ENCODE peak calls at places on chromosomes 13 and 19, in eight cellular contexts. Z, R, D, W, U, X, V and P are unnamed samples.

GRCh38 chr13:39317284-39317683 is 279.0 kb downstream of the NHLRC3 start:
- DNase-seq in V (no peak), R (peak), X (no peak), D (no peak), U (peak), W (peak), Z (no peak), P (no peak)

GRCh38 chr19:39708594-39708993 is 4.3 kb downstream of the LGALS14 start:
- DNase-seq in Z (no peak), X (peak), D (no peak), U (no peak), W (no peak), R (no peak), V (no peak), P (no peak)

GRCh38 chr19:44649578-44650145 is 6.0 kb downstream of the PVR start:
- DNase-seq in R (no peak), X (no peak), W (no peak), D (no peak), Z (no peak), V (no peak), U (no peak), P (no peak)

GRCh38 chr19:42942187-42942789 is 5.3 kb upstream of the PSG7 start:
- DNase-seq in R (peak), U (peak), D (no peak), W (peak), Z (no peak), X (peak), V (no peak), P (no peak)

GRCh38 chr13:95354156-95354555 is 52.9 kb upstream of the ABCC4 start:
- DNase-seq in U (no peak), V (no peak), R (no peak), Z (no peak), X (no peak), D (no peak), W (no peak), P (no peak)

GRCh38 chr13:43245374-43245964 is 222.1 kb downstream of the DNAJC15 start:
- DNase-seq in U (peak), R (peak), W (peak), V (no peak), X (no peak), D (no peak), Z (no peak), P (no peak)

GRCh38 chr13:103277099-103277498 is 210.9 kb upstream of the SLC10A2 start:
- DNase-seq in D (no peak), X (peak), V (no peak), U (no peak), R (no peak), Z (no peak), W (no peak), P (no peak)

GRCh38 chr13:86585826-86586225 is 786.6 kb upstream of the SLITRK6 start:
- DNase-seq in W (peak), R (peak), V (no peak), U (peak), D (no peak), X (no peak), Z (no peak), P (no peak)

GRCh38 chr13:40192516-40193257 is 473.8 kb downstream of the FOXO1 start:
- DNase-seq in D (no peak), R (no peak), Z (no peak), W (no peak), U (no peak), X (no peak), V (no peak), P (no peak)

DNA sequence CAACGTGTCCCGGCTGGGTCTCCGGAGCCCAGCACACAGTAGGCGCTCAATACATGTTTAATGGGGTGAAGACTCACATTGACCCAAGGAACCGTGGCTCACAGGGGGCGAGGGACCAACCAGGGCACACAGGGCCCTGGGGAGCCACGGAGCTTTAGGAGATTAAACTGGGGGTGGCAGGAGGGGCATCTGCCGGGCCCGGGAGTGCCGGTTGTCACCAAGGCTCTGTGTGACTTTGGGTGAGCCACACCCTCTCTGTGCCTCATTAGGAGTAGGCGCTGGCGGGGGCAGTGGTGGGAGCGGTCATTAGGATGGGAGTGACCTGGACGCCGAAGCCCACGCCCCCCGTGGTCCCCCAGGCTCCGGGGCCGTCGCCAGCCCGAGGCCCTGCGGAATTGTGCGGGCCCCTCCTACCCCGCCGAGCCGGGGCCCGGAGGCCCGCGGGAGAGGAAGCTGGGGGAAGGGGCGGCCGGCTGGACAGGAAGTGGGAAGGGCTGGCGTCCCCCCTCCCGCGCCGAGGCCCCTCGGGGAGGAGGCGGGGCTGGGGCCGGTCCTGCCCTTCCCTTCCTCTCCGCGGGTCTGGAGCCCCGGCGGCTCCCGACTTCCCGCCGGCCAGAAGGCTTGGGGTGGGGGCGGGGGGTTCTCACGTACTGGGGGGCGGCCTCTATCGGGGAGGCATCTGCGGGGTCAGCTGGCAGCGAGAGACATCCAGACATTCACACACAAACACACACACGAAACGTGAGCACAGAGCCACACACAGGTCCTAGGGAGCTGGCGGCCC is 1.8 kb upstream of the SSBP4 start:
- DNase-seq in W (peak), X (peak), V (no peak), R (peak), Z (no peak), D (no peak), U (peak), P (no peak)
- H3K4me3 ChIP-seq in W (peak), X (peak), V (peak), R (peak), Z (peak), D (peak), U (peak), P (peak)

DNA sequence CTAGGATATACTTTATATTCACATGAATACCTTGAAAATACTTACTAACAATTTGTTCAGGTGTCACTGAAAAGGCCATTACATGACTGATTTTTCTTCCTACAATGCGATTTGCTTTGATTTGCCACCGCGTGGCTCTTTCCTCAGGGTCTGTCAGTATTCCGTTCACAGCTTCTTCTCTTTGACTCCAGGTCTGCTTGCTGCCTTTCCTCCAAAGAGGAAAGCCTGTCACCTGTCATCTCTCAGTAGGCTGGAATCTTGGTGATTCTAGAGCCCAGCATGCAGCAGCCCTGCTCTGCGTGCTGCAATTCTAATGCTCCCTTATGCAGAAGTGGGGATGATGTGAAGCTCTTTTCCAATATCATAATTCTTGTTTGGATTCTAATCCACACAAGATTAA is 33.6 kb upstream of the SIAH3 start:
- DNase-seq in U (no peak), D (no peak), R (no peak), W (no peak), V (no peak), X (no peak), Z (no peak), P (no peak)
- H3K4me3 ChIP-seq in U (no peak), D (no peak), R (no peak), W (no peak), V (no peak), X (no peak), Z (no peak), P (no peak)

DNA sequence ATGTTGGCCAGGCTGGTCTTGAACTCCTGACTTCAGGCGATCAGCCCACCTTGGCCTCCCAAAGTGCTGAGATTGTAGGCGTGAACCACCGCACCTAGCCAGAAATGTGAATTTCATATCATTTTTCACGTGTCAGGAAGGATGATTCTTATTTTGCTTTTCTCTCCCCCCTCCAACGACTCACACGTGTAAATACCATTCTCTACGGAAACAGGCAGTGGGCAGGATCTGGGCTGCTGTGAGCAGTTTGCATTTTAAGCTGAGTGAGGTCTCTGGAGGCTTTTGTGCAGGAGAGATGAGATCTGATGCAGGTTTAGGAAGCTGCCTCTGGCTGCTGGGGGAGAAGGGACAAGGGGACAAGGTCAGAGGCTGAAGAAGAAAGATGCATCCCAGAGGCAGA is 11.9 kb downstream of the ANKRD24 start:
- DNase-seq in U (no peak), W (no peak), V (no peak), X (no peak), R (no peak), Z (no peak), D (no peak), P (no peak)
- H3K4me3 ChIP-seq in U (no peak), W (no peak), V (no peak), X (no peak), R (no peak), Z (no peak), D (no peak), P (no peak)

GRCh38 chr19:7268737-7269098 is 25.5 kb downstream of the INSR start:
- DNase-seq in R (no peak), U (no peak), X (no peak), Z (no peak), V (no peak), W (no peak), D (no peak), P (no peak)

GRCh38 chr19:7267792-7268736 is 26.1 kb downstream of the INSR start:
- DNase-seq in U (no peak), D (no peak), V (no peak), W (no peak), X (no peak), R (no peak), Z (no peak), P (no peak)

DNA sequence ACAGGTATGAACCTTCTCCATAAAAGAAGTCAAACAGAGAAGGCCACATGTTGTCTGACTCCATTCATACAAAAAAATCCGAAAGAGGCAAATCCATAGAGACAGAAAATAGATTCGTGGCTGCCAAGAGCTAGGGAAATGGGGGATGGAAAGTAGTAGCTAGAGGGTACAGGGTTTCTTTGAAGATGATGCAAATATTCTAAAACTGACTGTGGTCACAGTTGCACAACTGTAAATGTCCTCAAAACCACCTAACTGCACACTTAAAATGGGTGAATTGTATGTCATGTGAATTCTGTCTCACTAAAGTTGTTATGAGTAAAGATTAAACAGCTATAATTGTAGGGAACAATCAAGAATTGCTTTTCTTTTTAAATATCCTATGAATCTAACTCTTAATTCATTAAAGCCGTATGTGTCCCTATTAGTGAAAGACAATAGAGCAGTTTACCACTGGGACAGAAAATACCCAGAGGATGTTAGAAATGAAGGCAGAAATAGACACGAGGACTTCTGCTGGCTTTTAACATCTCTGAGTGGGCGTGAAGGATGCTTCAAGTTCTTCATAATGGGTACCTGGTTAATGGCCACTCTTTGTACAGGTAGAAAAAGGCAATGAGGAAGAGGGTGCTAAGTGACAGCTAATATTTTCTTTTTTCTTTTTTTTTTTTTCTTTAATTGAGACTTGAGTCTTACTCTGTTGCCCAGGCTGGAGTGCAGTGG is 21.2 kb downstream of the INSR start:
- DNase-seq in U (no peak), V (no peak), Z (no peak), W (peak), D (no peak), X (peak), R (no peak), P (no peak)
- H3K4me3 ChIP-seq in U (no peak), V (no peak), Z (no peak), W (no peak), D (no peak), X (peak), R (no peak), P (no peak)

GRCh38 chr19:3357731-3358391 is 8.5 kb upstream of the NFIC start:
- DNase-seq in X (no peak), U (no peak), R (no peak), W (no peak), Z (no peak), D (no peak), V (no peak), P (no peak)
- H3K4me3 ChIP-seq in X (no peak), U (peak), R (no peak), W (no peak), Z (peak), D (peak), V (peak), P (peak)

GRCh38 chr19:18097217-18097992 is at the start of gene MAST3:
- DNase-seq in X (peak), Z (peak), R (peak), W (peak), U (peak), D (peak), V (peak), P (peak)

GRCh38 chr19:18091217-18091608 is 4.5 kb upstream of the IL12RB1 start:
- DNase-seq in Z (peak), V (peak), U (no peak), W (no peak), X (peak), R (no peak), D (no peak), P (peak)

GRCh38 chr19:18096258-18096657 is 1.3 kb upstream of the MAST3 start:
- DNase-seq in R (no peak), D (no peak), X (no peak), W (no peak), Z (no peak), U (no peak), V (no peak), P (no peak)

GRCh38 chr19:18090545-18091216 is 3.9 kb upstream of the IL12RB1 start:
- DNase-seq in D (no peak), V (no peak), Z (no peak), X (no peak), W (peak), U (no peak), R (peak), P (no peak)

GRCh38 chr19:18093439-18094161 is 4.0 kb upstream of the MAST3 start:
- DNase-seq in Z (no peak), R (peak), W (peak), U (peak), V (no peak), D (no peak), X (no peak), P (no peak)
- H3K4me3 ChIP-seq in Z (no peak), R (no peak), W (no peak), U (no peak), V (no peak), D (no peak), X (no peak), P (no peak)

DNA sequence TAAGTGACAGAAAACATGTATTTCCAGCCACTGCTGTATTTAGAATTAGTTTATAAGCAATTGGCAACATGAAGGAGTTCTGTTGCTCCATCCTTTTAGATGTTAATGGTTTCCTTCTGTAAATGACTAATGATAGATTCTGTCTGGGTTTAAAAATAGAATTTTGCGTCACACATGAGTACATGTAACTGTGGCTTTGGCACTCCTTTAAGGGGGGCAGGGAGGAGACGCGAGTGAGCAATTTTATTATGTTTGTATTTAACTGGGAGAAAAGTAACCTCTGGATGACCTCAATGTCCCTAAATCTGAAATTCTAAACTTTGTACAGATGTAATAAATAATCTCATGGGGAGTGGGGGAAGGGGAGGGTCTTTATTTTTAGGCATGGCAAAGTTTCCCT is 237.6 kb downstream of the RGCC start:
- DNase-seq in V (no peak), R (peak), W (peak), X (peak), Z (no peak), D (no peak), U (peak), P (no peak)
- H3K4me3 ChIP-seq in V (no peak), R (no peak), W (no peak), X (no peak), Z (no peak), D (no peak), U (peak), P (no peak)